ENCODE peak calls at places on chromosomes 11 and 22, in nine cellular contexts. W, O, B, G, T, F, A, J and Z are unnamed samples.
A peak's percentile ranks its signal among the peaks of the same experiment; 100 is the strongest.

GRCh38 chr22:46534177-46534776 is 3.1 kb downstream of the CELSR1 start:
- DNase-seq in W (no peak), O (no peak), B (no peak), G (no peak), T (no peak), F (no peak), A (no peak), J (no peak), Z (no peak)

GRCh38 chr22:35480627-35481565 is 59.7 kb upstream of the RASD2 start:
- DNase-seq in W (no peak), O (no peak), B (no peak), G (no peak), T (no peak), F (no peak), A (no peak), J (no peak), Z (no peak)

GRCh38 chr11:67648140-67648795 is 2.3 kb downstream of the ACY3 start:
- DNase-seq in W (no peak), O (no peak), B (peak; percentile 66), G (no peak), T (no peak), F (no peak), A (peak; percentile 59), J (peak; percentile 81), Z (no peak)

GRCh38 chr11:64148917-64149617 is 16.8 kb downstream of the MACROD1 start:
- DNase-seq in W (no peak), O (no peak), B (no peak), G (no peak), T (no peak), F (no peak), A (no peak), J (no peak), Z (no peak)

GRCh38 chr22:50276143-50276542 is 6.0 kb upstream of the MAPK11 start:
- DNase-seq in W (peak; percentile 67), O (peak; percentile 76), B (peak; percentile 61), G (no peak), T (peak; percentile 56), F (no peak), A (peak; percentile 92), J (peak; percentile 56), Z (no peak)

GRCh38 chr11:67057410-67057757 is 737 bp downstream of the RHOD start:
- DNase-seq in W (no peak), O (peak; percentile 62), B (no peak), G (no peak), T (no peak), F (no peak), A (no peak), J (no peak), Z (no peak)

GRCh38 chr11:12724301-12725046 is 50.3 kb downstream of the TEAD1 start:
- DNase-seq in W (peak; percentile 97), O (peak; percentile 80), B (no peak), G (no peak), T (peak; percentile 95), F (peak; percentile 83), A (no peak), J (no peak), Z (peak; percentile 88)

GRCh38 chr11:14015711-14016110 is 53.2 kb downstream of the SPON1 start:
- DNase-seq in W (peak; percentile 40), O (no peak), B (no peak), G (peak; percentile 71), T (peak; percentile 48), F (no peak), A (no peak), J (no peak), Z (no peak)

GRCh38 chr11:119418759-119419158 is 4.2 kb downstream of the THY1 start:
- DNase-seq in W (no peak), O (no peak), B (no peak), G (no peak), T (no peak), F (no peak), A (no peak), J (no peak), Z (no peak)

GRCh38 chr11:33552756-33553155 is 147.9 kb downstream of the C11orf91 start:
- DNase-seq in W (peak; percentile 49), O (no peak), B (no peak), G (no peak), T (peak; percentile 57), F (no peak), A (no peak), J (no peak), Z (no peak)

GRCh38 chr11:73875840-73876239 is 806 bp downstream of the COA4 start:
- DNase-seq in W (no peak), O (no peak), B (no peak), G (no peak), T (no peak), F (no peak), A (no peak), J (no peak), Z (no peak)

GRCh38 chr11:74611369-74611861 is 19.0 kb downstream of the POLD3 start:
- DNase-seq in W (peak; percentile 86), O (no peak), B (no peak), G (peak; percentile 41), T (peak; percentile 84), F (peak; percentile 54), A (no peak), J (no peak), Z (no peak)

GRCh38 chr11:35162795-35163194 is 23.8 kb downstream of the CD44 start:
- DNase-seq in W (no peak), O (no peak), B (no peak), G (no peak), T (peak; percentile 57), F (no peak), A (no peak), J (no peak), Z (no peak)

GRCh38 chr11:62682518-62682917 is 3.6 kb upstream of the UBXN1 start:
- DNase-seq in W (no peak), O (no peak), B (no peak), G (no peak), T (no peak), F (no peak), A (no peak), J (no peak), Z (no peak)

GRCh38 chr22:46006379-46007002 is 29.5 kb upstream of the WNT7B start:
- DNase-seq in W (peak; percentile 90), O (peak; percentile 96), B (peak; percentile 85), G (peak; percentile 52), T (peak; percentile 94), F (peak; percentile 65), A (peak; percentile 96), J (peak; percentile 84), Z (peak; percentile 65)

GRCh38 chr11:3161309-3161708 is 3.8 kb downstream of the OSBPL5 start:
- DNase-seq in W (no peak), O (peak; percentile 47), B (no peak), G (no peak), T (no peak), F (no peak), A (peak; percentile 54), J (no peak), Z (no peak)
- H3K4me3 ChIP-seq in W (no peak overlapping the region), O (no peak overlapping the region), B (no peak overlapping the region), G (no peak overlapping the region), T (peak overlapping the region; percentile 51), F (peak overlapping the region; percentile 66), A (peak overlapping the region; percentile 58), J (no peak overlapping the region), Z (peak overlapping the region; percentile 51)

GRCh38 chr11:17561111-17561415 is 14.0 kb downstream of the OTOG start:
- DNase-seq in W (no peak), O (no peak), B (no peak), G (no peak), T (no peak), F (no peak), A (no peak), J (no peak), Z (no peak)

GRCh38 chr11:17563961-17564686 is 17.1 kb downstream of the OTOG start:
- DNase-seq in W (no peak), O (no peak), B (no peak), G (no peak), T (no peak), F (no peak), A (no peak), J (no peak), Z (no peak)

GRCh38 chr11:17564687-17565042 is 17.6 kb downstream of the OTOG start:
- DNase-seq in W (no peak), O (no peak), B (no peak), G (no peak), T (peak; percentile 4), F (no peak), A (no peak), J (peak; percentile 16), Z (no peak)

GRCh38 chr11:17561466-17562001 is 14.5 kb downstream of the OTOG start:
- DNase-seq in W (no peak), O (no peak), B (no peak), G (no peak), T (no peak), F (no peak), A (no peak), J (no peak), Z (no peak)

GRCh38 chr11:17563248-17563647 is 16.2 kb downstream of the OTOG start:
- DNase-seq in W (no peak), O (no peak), B (no peak), G (no peak), T (peak; percentile 2), F (no peak), A (no peak), J (no peak), Z (no peak)
- TF ChIP-seq CTCF in W (no peak), O (no peak), B (no peak), G (no peak), T (no peak), F (no peak), A (no peak), J (peak; percentile 17), Z (no peak)

DNA sequence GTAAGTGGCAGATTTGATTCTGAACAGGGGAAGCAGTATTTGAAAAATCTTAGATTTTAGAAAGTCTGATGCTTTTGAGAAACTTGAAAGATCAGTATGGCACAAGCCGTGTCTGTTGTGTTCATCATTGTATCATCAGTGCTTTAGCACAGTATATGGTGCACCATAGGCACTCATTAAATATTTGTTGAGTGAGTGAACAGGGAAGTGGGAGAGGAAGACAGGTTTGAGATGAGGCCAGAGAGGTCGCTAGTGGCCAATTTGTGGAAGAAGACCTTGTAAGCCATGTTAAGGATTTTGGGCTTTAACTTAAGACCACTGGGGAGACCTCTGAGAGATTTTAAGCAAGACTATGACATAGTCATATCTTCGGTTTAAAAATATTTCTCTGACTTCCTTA is 12.9 kb downstream of the CHEK1 start:
- DNase-seq in W (no peak), O (no peak), B (no peak), G (no peak), T (no peak), F (no peak), A (no peak), J (no peak), Z (no peak)
- H3K4me3 ChIP-seq in W (no peak overlapping the region), O (no peak overlapping the region), B (no peak overlapping the region), G (no peak overlapping the region), T (no peak overlapping the region), F (no peak overlapping the region), A (no peak overlapping the region), J (no peak overlapping the region), Z (no peak overlapping the region)

GRCh38 chr11:6297831-6298230 is 22.5 kb downstream of the CAVIN3 start:
- DNase-seq in W (no peak), O (no peak), B (no peak), G (no peak), T (peak; percentile 25), F (no peak), A (no peak), J (no peak), Z (no peak)
- TF ChIP-seq CTCF in W (peak; percentile 52), O (peak; percentile 35), B (peak; percentile 12), G (peak; percentile 58), T (peak; percentile 45), F (peak; percentile 57), A (peak; percentile 48), J (peak; percentile 54), Z (peak; percentile 51)

GRCh38 chr11:104967493-104968364 is 645 bp downstream of the CASP4 start:
- DNase-seq in W (peak; percentile 16), O (no peak), B (no peak), G (no peak), T (peak; percentile 45), F (no peak), A (no peak), J (no peak), Z (no peak)
- H3K4me3 ChIP-seq in W (peak overlapping the region; percentile 65), O (peak overlapping the region; percentile 45), B (peak overlapping the region; percentile 66), G (peak overlapping the region; percentile 36), T (peak overlapping the region; percentile 61), F (peak overlapping the region; percentile 59), A (peak overlapping the region; percentile 62), J (peak overlapping the region; percentile 62), Z (peak overlapping the region; percentile 36)